ENCODE peak calls at places on chromosome 7, in ten cellular contexts. U is IMR-90, J is fibroblast of pulmonary artery, G is right atrium auricular region, O is A549, Q is GM13976, X is GM06990, T is endothelial cell, K is GM10248, C is fibroblast of mammary gland. B is an unnamed sample.

GRCh38 chr7:154584352-154585252 is 418.3 kb downstream of the PAXIP1 start:
- DNase-seq in J (no peak), O (peak; percentile 9), K (no peak), C (no peak), T (no peak), U (no peak), G (no peak), X (no peak), Q (no peak), B (peak; percentile 40)

GRCh38 chr7:41828911-41829310 is 126.0 kb upstream of the INHBA start:
- DNase-seq in U (no peak), Q (no peak), G (no peak), K (no peak), T (no peak), J (no peak), O (no peak), C (no peak), X (no peak), B (no peak)

GRCh38 chr7:37452346-37452745 is 3.7 kb upstream of the ELMO1 start:
- DNase-seq in K (no peak), O (no peak), Q (no peak), J (no peak), U (no peak), G (no peak), X (no peak), C (no peak), T (no peak), B (no peak)

GRCh38 chr7:106568680-106569499 is 92.1 kb downstream of the CCDC71L start:
- DNase-seq in C (peak; percentile 80), K (no peak), G (no peak), U (peak; percentile 85), O (no peak), X (no peak), T (no peak), J (peak; percentile 84), Q (no peak), B (no peak)

GRCh38 chr7:73521636-73522080 is 435 bp downstream of the BAZ1B start:
- DNase-seq in T (peak; percentile 57), C (no peak), Q (peak; percentile 85), G (no peak), K (peak; percentile 78), O (peak; percentile 64), U (peak; percentile 20), J (peak; percentile 25), X (no peak), B (peak; percentile 71)

GRCh38 chr7:7119668-7120208 is 62.6 kb upstream of the C1GALT1 start:
- DNase-seq in C (no peak), J (no peak), O (no peak), Q (no peak), X (no peak), U (no peak), G (no peak), T (no peak), K (no peak), B (no peak)

GRCh38 chr7:149067869-149068268 is 22.6 kb downstream of the ZNF786 start:
- DNase-seq in X (no peak), U (no peak), J (no peak), Q (no peak), G (no peak), O (no peak), K (no peak), T (no peak), C (no peak), B (no peak)

GRCh38 chr7:89311886-89312285 is 516.3 kb upstream of the TEX47 start:
- DNase-seq in J (no peak), C (no peak), T (no peak), U (no peak), Q (no peak), K (no peak), O (no peak), X (no peak), G (no peak), B (no peak)

GRCh38 chr7:39465055-39465929 is 100.9 kb upstream of the YAE1 start:
- DNase-seq in G (no peak), C (peak; percentile 71), Q (peak; percentile 67), K (peak; percentile 63), O (peak; percentile 39), U (peak; percentile 63), X (peak; percentile 4), J (peak; percentile 78), T (peak; percentile 46), B (no peak)

GRCh38 chr7:24290004-24290641 is 6.1 kb downstream of the NPY start:
- DNase-seq in O (peak; percentile 36), K (peak; percentile 81), G (no peak), X (peak; percentile 49), Q (peak; percentile 81), T (peak; percentile 24), C (peak; percentile 62), J (peak; percentile 23), U (peak; percentile 18), B (no peak)
- TF ChIP-seq CTCF in O (peak; percentile 75), K (peak; percentile 57), G (peak; percentile 34), X (peak; percentile 53), Q (peak; percentile 36), T (no peak), C (peak; percentile 26), J (peak; percentile 19), U (peak; percentile 23), B (peak; percentile 67)

DNA sequence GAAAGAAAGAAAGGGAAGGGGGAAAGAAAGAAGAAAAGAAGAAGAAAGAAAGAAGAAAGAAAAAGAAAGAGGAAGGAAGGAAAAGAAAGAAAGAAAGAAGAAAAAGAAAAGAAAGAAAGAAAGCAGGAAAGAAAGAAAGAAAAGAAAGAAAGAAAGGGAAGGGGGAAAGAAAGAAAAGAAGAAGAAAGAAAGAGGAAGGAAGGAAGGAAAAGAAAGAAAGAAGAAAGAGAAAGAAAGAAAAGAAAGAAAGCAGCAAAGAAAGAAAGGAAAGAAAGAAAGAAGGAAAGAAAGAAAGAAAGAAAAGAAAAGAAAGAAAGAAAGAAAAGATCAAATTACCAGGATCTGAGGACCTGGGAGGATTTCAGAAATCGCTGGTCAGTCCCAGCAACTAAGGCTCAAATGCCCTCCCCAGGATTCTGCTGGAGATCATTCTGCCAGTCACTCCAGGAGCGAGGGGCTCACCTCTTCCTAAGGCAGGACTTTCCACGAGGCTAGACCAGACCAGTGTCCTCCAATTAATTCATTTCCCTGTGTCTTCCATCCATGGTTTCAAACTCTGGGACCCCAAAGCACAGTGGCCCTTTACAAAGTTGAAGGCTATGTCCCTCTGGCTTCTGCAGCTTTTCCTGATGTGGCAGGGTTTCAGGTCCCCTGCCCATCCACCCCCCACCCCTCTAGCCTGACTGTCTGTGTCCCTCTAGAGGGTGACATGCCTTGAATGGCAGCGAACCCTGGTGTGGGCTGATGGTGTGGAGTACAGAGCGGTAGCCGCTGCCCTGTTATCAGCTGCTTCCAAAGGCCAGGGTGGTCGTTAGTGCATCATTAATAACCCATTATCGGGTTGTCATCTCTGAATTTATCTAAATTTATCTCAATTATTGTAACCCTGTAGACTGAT is 77.9 kb downstream of the PARP12 start:
- DNase-seq in X (no peak), G (no peak), O (no peak), U (no peak), C (no peak), T (no peak), Q (no peak), J (no peak), K (no peak), B (no peak)
- TF ChIP-seq CTCF in X (no peak), G (no peak), O (no peak), U (no peak), C (no peak), T (no peak), Q (no peak), J (no peak), K (no peak), B (no peak)

GRCh38 chr7:18573410-18574234 is 78.1 kb downstream of the HDAC9 start:
- DNase-seq in U (no peak), T (no peak), G (no peak), Q (no peak), O (no peak), C (no peak), J (no peak), X (peak; percentile 38), K (no peak), B (no peak)

GRCh38 chr7:18570441-18570840 is 74.9 kb downstream of the HDAC9 start:
- DNase-seq in K (no peak), G (no peak), X (no peak), T (no peak), U (no peak), Q (no peak), O (no peak), C (no peak), J (no peak), B (no peak)

GRCh38 chr7:18574235-18574540 is 78.6 kb downstream of the HDAC9 start:
- DNase-seq in T (no peak), X (no peak), J (no peak), K (no peak), U (no peak), O (no peak), Q (no peak), G (no peak), C (no peak), B (no peak)

GRCh38 chr7:18572885-18573284 is 77.3 kb downstream of the HDAC9 start:
- DNase-seq in O (no peak), U (no peak), Q (no peak), J (no peak), K (no peak), G (no peak), T (no peak), C (no peak), X (no peak), B (no peak)

GRCh38 chr7:18570890-18571478 is 75.4 kb downstream of the HDAC9 start:
- DNase-seq in Q (no peak), U (peak; percentile 42), J (peak; percentile 74), G (no peak), X (no peak), C (peak; percentile 65), T (no peak), K (no peak), O (peak; percentile 3), B (no peak)
- TF ChIP-seq CTCF in Q (peak; percentile 12), U (peak; percentile 54), J (peak; percentile 58), G (peak; percentile 65), X (peak; percentile 38), C (peak; percentile 56), T (no peak), K (peak; percentile 36), O (peak; percentile 52), B (peak; percentile 63)

GRCh38 chr7:66521675-66522074 is 107.0 kb upstream of the KCTD7 start:
- DNase-seq in X (no peak), J (no peak), Q (no peak), K (no peak), G (no peak), O (no peak), C (no peak), U (no peak), T (no peak), B (no peak)

GRCh38 chr7:66518151-66518691 is 110.5 kb upstream of the KCTD7 start:
- DNase-seq in G (no peak), X (no peak), C (no peak), K (no peak), T (no peak), J (no peak), U (no peak), O (no peak), Q (no peak), B (no peak)

GRCh38 chr7:66523409-66523808 is 105.3 kb upstream of the KCTD7 start:
- DNase-seq in C (no peak), U (no peak), Q (no peak), K (no peak), X (no peak), O (no peak), J (no peak), T (no peak), G (no peak), B (no peak)

GRCh38 chr7:66524738-66525137 is 103.9 kb upstream of the KCTD7 start:
- DNase-seq in T (no peak), C (no peak), U (no peak), K (no peak), G (no peak), J (no peak), O (no peak), X (no peak), Q (no peak), B (no peak)

GRCh38 chr7:66522518-66522917 is 106.2 kb upstream of the KCTD7 start:
- DNase-seq in K (no peak), G (no peak), Q (no peak), J (no peak), T (no peak), X (no peak), U (no peak), O (no peak), C (peak; percentile 12), B (no peak)
- TF ChIP-seq CTCF in K (peak; percentile 20), G (peak; percentile 41), Q (peak; percentile 18), J (peak; percentile 28), T (no peak), X (peak; percentile 44), U (peak; percentile 25), O (peak; percentile 31), C (peak; percentile 26), B (no peak)

B was measured in type B pancreatic cell.